ENCODE peak calls at places on chromosomes 3 and 15, in ten cellular contexts. J, G, Q, N, B, O, U, R, L and M are unnamed samples.

GRCh38 chr3:63948995-63949394 is 36.8 kb upstream of the SCAANT1 start:
- DNase-seq in J (no peak), G (no peak), Q (no peak), N (no peak), B (peak; percentile 83), O (no peak), U (no peak), R (no peak), L (no peak), M (no peak)

GRCh38 chr15:45903283-45903682 is 268.5 kb downstream of the SQOR start:
- DNase-seq in J (no peak), G (no peak), Q (no peak), N (no peak), B (peak; percentile 1), O (no peak), U (no peak), R (no peak), L (no peak), M (peak; percentile 28)

GRCh38 chr3:46670891-46671427 is 22.5 kb downstream of the ALS2CL start:
- DNase-seq in J (no peak), G (no peak), Q (no peak), N (no peak), B (no peak), O (peak; percentile 16), U (no peak), R (no peak), L (no peak), M (no peak)

GRCh38 chr3:82942041-82942440 is 1180.6 kb upstream of the GBE1 start:
- DNase-seq in J (no peak), G (no peak), Q (no peak), N (no peak), B (no peak), O (no peak), U (no peak), R (no peak), L (no peak), M (no peak)

GRCh38 chr3:38084019-38084968 is 45.3 kb downstream of the DLEC1 start:
- DNase-seq in J (no peak), G (no peak), Q (no peak), N (no peak), B (peak; percentile 51), O (no peak), U (peak; percentile 63), R (peak; percentile 42), L (peak; percentile 21), M (no peak)

GRCh38 chr3:194619741-194620140 is 13.5 kb downstream of the TMEM44 start:
- DNase-seq in J (no peak), G (no peak), Q (no peak), N (no peak), B (no peak), O (no peak), U (no peak), R (no peak), L (no peak), M (no peak)

GRCh38 chr3:189392969-189393368 is 221.2 kb downstream of the TPRG1 start:
- DNase-seq in J (no peak), G (no peak), Q (no peak), N (no peak), B (peak; percentile 3), O (peak; percentile 71), U (no peak), R (no peak), L (no peak), M (no peak)

GRCh38 chr15:100627789-100628395 is 25.5 kb downstream of the ASB7 start:
- DNase-seq in J (peak; percentile 48), G (peak; percentile 1), Q (peak; percentile 57), N (peak; percentile 59), B (peak; percentile 91), O (peak; percentile 70), U (peak; percentile 53), R (peak; percentile 20), L (peak; percentile 67), M (peak; percentile 92)

GRCh38 chr3:43231276-43232000 is 54.9 kb upstream of the SNRK start:
- DNase-seq in J (no peak), G (no peak), Q (no peak), N (no peak), B (peak; percentile 45), O (no peak), U (peak; percentile 44), R (no peak), L (no peak), M (no peak)

GRCh38 chr3:154792828-154793227 is 287.3 kb upstream of the MME start:
- DNase-seq in J (no peak), G (no peak), Q (no peak), N (no peak), B (no peak), O (no peak), U (no peak), R (no peak), L (no peak), M (no peak)